ENCODE peak calls at places on chromosome 1, in seven cellular contexts. M, B, C, Z, Q, X and L are unnamed samples.

GRCh38 chr1:38117444-38117887 is 70.9 kb upstream of the POU3F1 start:
- DNase-seq in M (no peak), B (no peak), C (no peak), Z (no peak), Q (no peak), X (no peak), L (no peak)

GRCh38 chr1:161068306-161069200 is 1.1 kb downstream of the ARHGAP30 start:
- DNase-seq in M (peak; percentile 76), B (no peak), C (no peak), Z (no peak), Q (peak; percentile 85), X (no peak), L (no peak)

GRCh38 chr1:241776911-241777310 is 71.1 kb upstream of the EXO1 start:
- DNase-seq in M (no peak), B (no peak), C (no peak), Z (no peak), Q (no peak), X (no peak), L (no peak)

GRCh38 chr1:40308036-40308727 is 8.9 kb downstream of the COL9A2 start:
- DNase-seq in M (no peak), B (no peak), C (no peak), Z (no peak), Q (no peak), X (no peak), L (no peak)

GRCh38 chr1:2972011-2972878 is 49.0 kb upstream of the ACTRT2 start:
- DNase-seq in M (no peak), B (no peak), C (no peak), Z (no peak), Q (no peak), X (peak; percentile 69), L (no peak)

GRCh38 chr1:99441234-99442095 is 177.2 kb downstream of the PLPPR4 start:
- DNase-seq in M (no peak), B (no peak), C (peak; percentile 10), Z (peak; percentile 17), Q (no peak), X (no peak), L (no peak)

GRCh38 chr1:235866207-235866912 is at the start of gene LYST:
- DNase-seq in M (peak; percentile 75), B (peak; percentile 44), C (no peak), Z (peak; percentile 36), Q (peak; percentile 56), X (peak; percentile 76), L (no peak)

GRCh38 chr1:223844521-223844961 is 1.2 kb downstream of the TP53BP2 start:
- DNase-seq in M (peak; percentile 31), B (no peak), C (no peak), Z (peak; percentile 16), Q (peak; percentile 47), X (no peak), L (no peak)

GRCh38 chr1:10429868-10430215 is 391 bp upstream of the CENPS start:
- DNase-seq in M (no peak), B (no peak), C (no peak), Z (peak; percentile 41), Q (no peak), X (no peak), L (no peak)

GRCh38 chr1:158124999-158125398 is 55.7 kb upstream of the CD1D start:
- DNase-seq in M (peak; percentile 92), B (peak; percentile 95), C (peak; percentile 89), Z (peak; percentile 98), Q (peak; percentile 58), X (peak; percentile 89), L (peak; percentile 97)

GRCh38 chr1:158122823-158123390 is 57.8 kb upstream of the CD1D start:
- DNase-seq in M (no peak), B (no peak), C (no peak), Z (no peak), Q (no peak), X (no peak), L (no peak)

GRCh38 chr1:158126425-158126824 is 54.3 kb upstream of the CD1D start:
- DNase-seq in M (peak; percentile 96), B (no peak), C (no peak), Z (no peak), Q (no peak), X (no peak), L (no peak)

GRCh38 chr1:158121604-158122254 is 59.0 kb upstream of the CD1D start:
- DNase-seq in M (peak; percentile 73), B (peak; percentile 53), C (no peak), Z (peak; percentile 52), Q (peak; percentile 16), X (no peak), L (no peak)

GRCh38 chr1:158124034-158124433 is 56.7 kb upstream of the CD1D start:
- DNase-seq in M (no peak), B (no peak), C (no peak), Z (no peak), Q (no peak), X (no peak), L (no peak)
- H3K27ac ChIP-seq in M (no peak overlapping the region), B (no peak overlapping the region), C (no peak overlapping the region), Z (no peak overlapping the region), Q (no peak overlapping the region), X (no peak overlapping the region), L (no peak overlapping the region)

DNA sequence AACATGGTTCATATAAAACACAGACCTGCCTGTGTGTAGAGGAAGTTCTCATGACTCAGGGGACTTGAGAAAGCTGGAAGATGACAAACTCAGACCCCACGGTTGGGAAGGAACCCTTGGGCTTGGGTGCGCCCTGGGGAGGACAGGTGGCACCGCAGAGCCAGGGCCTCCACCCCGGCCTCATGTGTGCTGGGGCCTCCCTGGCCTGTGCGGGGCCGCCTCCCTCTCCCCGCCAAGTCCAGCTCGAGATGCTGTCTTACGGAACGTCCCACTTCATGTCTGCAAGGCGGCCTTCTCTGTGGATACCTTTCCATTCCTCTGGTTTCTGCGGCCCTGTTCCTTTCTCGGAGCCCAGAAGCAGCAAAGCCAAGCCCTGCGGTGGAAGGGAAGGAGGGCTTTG is 239.2 kb downstream of the SDCCAG8 start:
- DNase-seq in M (no peak), B (no peak), C (no peak), Z (no peak), Q (no peak), X (no peak), L (no peak)
- H3K27ac ChIP-seq in M (no peak overlapping the region), B (no peak overlapping the region), C (no peak overlapping the region), Z (no peak overlapping the region), Q (no peak overlapping the region), X (peak overlapping the region; percentile 93), L (peak overlapping the region; percentile 81)

GRCh38 chr1:244700808-244701207 is 47.9 kb downstream of the DESI2 start:
- DNase-seq in M (no peak), B (no peak), C (no peak), Z (no peak), Q (no peak), X (no peak), L (no peak)
- H3K27ac ChIP-seq in M (no peak overlapping the region), B (no peak overlapping the region), C (no peak overlapping the region), Z (no peak overlapping the region), Q (no peak overlapping the region), X (no peak overlapping the region), L (no peak overlapping the region)

DNA sequence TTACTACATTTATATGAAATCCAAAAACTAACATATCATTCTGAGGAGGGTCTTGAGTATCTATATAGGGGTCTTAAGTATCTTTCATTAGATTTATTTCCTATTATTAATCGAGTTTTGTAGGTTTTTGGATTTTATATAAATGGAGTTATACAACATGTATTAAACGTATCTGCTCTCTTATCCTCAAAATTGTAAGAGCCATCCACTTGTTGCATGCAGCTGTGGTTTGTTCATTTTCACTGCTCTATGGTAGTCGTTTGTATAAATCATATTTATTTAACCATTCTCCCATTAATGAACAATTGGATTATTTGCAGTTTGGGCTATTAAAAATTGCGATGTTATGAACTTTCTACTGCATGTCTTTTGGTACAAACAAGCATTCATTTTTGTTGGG is 97.1 kb downstream of the ENAH start:
- DNase-seq in M (no peak), B (no peak), C (no peak), Z (no peak), Q (no peak), X (no peak), L (no peak)
- H3K27ac ChIP-seq in M (no peak overlapping the region), B (no peak overlapping the region), C (no peak overlapping the region), Z (no peak overlapping the region), Q (no peak overlapping the region), X (no peak overlapping the region), L (no peak overlapping the region)

GRCh38 chr1:57471995-57472394 is 48.1 kb upstream of the DAB1 start:
- DNase-seq in M (no peak), B (no peak), C (no peak), Z (no peak), Q (no peak), X (no peak), L (no peak)
- H3K27ac ChIP-seq in M (no peak overlapping the region), B (no peak overlapping the region), C (no peak overlapping the region), Z (no peak overlapping the region), Q (no peak overlapping the region), X (no peak overlapping the region), L (no peak overlapping the region)

GRCh38 chr1:221774054-221774842 is 32.4 kb upstream of the DUSP10 start:
- DNase-seq in M (no peak), B (no peak), C (no peak), Z (no peak), Q (no peak), X (no peak), L (no peak)

GRCh38 chr1:221776495-221777413 is 34.9 kb upstream of the DUSP10 start:
- DNase-seq in M (peak; percentile 54), B (no peak), C (no peak), Z (no peak), Q (no peak), X (no peak), L (no peak)

GRCh38 chr1:221772107-221772506 is 30.2 kb upstream of the DUSP10 start:
- DNase-seq in M (no peak), B (no peak), C (no peak), Z (peak; percentile 2), Q (no peak), X (no peak), L (no peak)

GRCh38 chr1:221775206-221775605 is 33.3 kb upstream of the DUSP10 start:
- DNase-seq in M (no peak), B (no peak), C (no peak), Z (no peak), Q (no peak), X (no peak), L (no peak)

DNA sequence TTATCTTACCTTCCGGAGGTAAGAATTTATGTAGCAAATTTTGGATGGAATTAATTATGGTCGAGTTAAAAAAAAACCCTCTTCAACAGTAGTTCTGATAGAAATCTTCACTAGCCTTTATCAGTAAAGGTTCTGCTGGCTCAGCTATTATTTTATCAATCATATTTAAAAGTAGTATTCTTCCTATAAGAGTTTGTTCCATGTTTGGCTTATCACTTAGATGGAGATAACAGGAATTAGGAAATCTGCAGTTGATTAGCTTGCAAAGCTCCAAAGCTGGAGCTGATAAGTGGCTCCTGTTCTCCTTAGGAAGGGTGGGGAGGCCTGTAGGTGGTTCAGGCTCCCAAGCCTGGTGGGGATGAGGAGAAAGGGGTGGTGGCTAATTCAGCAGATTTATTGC is 31.5 kb upstream of the DUSP10 start:
- DNase-seq in M (no peak), B (no peak), C (no peak), Z (no peak), Q (no peak), X (no peak), L (no peak)
- H3K27ac ChIP-seq in M (no peak overlapping the region), B (no peak overlapping the region), C (no peak overlapping the region), Z (no peak overlapping the region), Q (no peak overlapping the region), X (no peak overlapping the region), L (no peak overlapping the region)